ENCODE peak calls at places on chromosomes 5 and 9, in six cellular contexts. H, P, U, F, I and R are unnamed samples.

GRCh38 chr9:98234231-98234825 is 21.1 kb downstream of the TBC1D2 start:
- DNase-seq in U (no peak), P (no peak), I (no peak), H (no peak), F (no peak), R (no peak)

GRCh38 chr9:25742241-25742640 is 64.0 kb upstream of the TUSC1 start:
- DNase-seq in P (no peak), H (no peak), I (no peak), U (no peak), F (peak), R (no peak)

GRCh38 chr5:139383275-139383992 is at the start of gene SLC23A1:
- DNase-seq in P (no peak), I (no peak), U (no peak), F (no peak), H (no peak), R (no peak)

GRCh38 chr9:4073371-4073770 is 226.5 kb downstream of the GLIS3 start:
- DNase-seq in F (no peak), U (no peak), P (no peak), I (no peak), H (no peak), R (no peak)

GRCh38 chr9:28770226-28770625 is 1196.9 kb upstream of the C9orf72 start:
- DNase-seq in P (no peak), U (no peak), H (no peak), F (no peak), I (no peak), R (no peak)

GRCh38 chr5:31771500-31771899 is 132.6 kb downstream of the PDZD2 start:
- DNase-seq in P (no peak), I (no peak), U (no peak), H (no peak), F (no peak), R (no peak)

GRCh38 chr5:139091439-139092156 is 106.6 kb downstream of the SIL1 start:
- DNase-seq in I (no peak), U (no peak), H (no peak), P (no peak), F (peak), R (no peak)

GRCh38 chr9:93286252-93287188 is 102.6 kb downstream of the WNK2 start:
- DNase-seq in P (no peak), I (no peak), U (no peak), H (no peak), F (no peak), R (no peak)

GRCh38 chr5:77636423-77637169 is 1.9 kb downstream of the OTP start:
- DNase-seq in U (no peak), F (no peak), I (no peak), H (no peak), P (no peak), R (no peak)

GRCh38 chr5:148973455-148973854 is 89.4 kb downstream of the SH3TC2 start:
- DNase-seq in U (no peak), P (no peak), I (no peak), F (no peak), H (no peak), R (no peak)

GRCh38 chr5:37668524-37669047 is 171.3 kb downstream of the GDNF start:
- DNase-seq in I (no peak), U (no peak), F (no peak), H (no peak), P (peak), R (no peak)

GRCh38 chr5:33628781-33629180 is 188.0 kb downstream of the TARS1 start:
- DNase-seq in P (no peak), I (no peak), H (no peak), F (no peak), U (no peak), R (no peak)

GRCh38 chr5:35859101-35859661 is 2.5 kb downstream of the IL7R start:
- DNase-seq in U (no peak), I (no peak), P (no peak), H (no peak), F (peak), R (no peak)

GRCh38 chr9:127983847-127984289 is 3.1 kb upstream of the EEIG1 start:
- DNase-seq in I (no peak), U (no peak), H (no peak), P (no peak), F (no peak), R (no peak)

GRCh38 chr9:122445155-122445749 is 32.5 kb downstream of the OR1J1 start:
- DNase-seq in P (no peak), U (no peak), F (no peak), I (no peak), H (no peak), R (no peak)

GRCh38 chr9:79489241-79490000 is 82.3 kb upstream of the TLE4 start:
- DNase-seq in P (no peak), F (peak), U (no peak), H (no peak), I (no peak), R (peak)

GRCh38 chr5:142281012-142281374 is 43.8 kb downstream of the SPRY4 start:
- DNase-seq in P (no peak), H (no peak), U (no peak), F (no peak), I (no peak), R (no peak)

GRCh38 chr9:105625088-105625487 is 37.2 kb upstream of the TAL2 start:
- DNase-seq in H (no peak), P (no peak), F (no peak), I (no peak), U (no peak), R (no peak)

GRCh38 chr5:126492939-126493338 is 69.7 kb downstream of the GRAMD2B start:
- DNase-seq in F (no peak), P (no peak), U (no peak), H (no peak), I (no peak), R (no peak)

GRCh38 chr5:80641353-80641752 is 13.1 kb upstream of the MSH3 start:
- DNase-seq in I (no peak), H (no peak), U (no peak), P (no peak), F (no peak), R (no peak)

GRCh38 chr5:107155667-107156066 is 515.1 kb downstream of the EFNA5 start:
- DNase-seq in I (no peak), H (no peak), F (no peak), P (no peak), U (no peak), R (no peak)